ENCODE peak calls at places on chromosomes 13 and 19, in nine cellular contexts. W is fibroblast of gingiva; T is stromal cell of bone marrow; D is hippocampal formation; G is stimulated activated naive CD8-positive, alpha-beta T cell treated with anti-CD3 and anti-CD28 coated beads, Interleukin-15, Interleukin-2, amounts not matched to agents 100 U/mL and 50 U/mL, for 24 hours; Q is stimulated activated CD4-positive, alpha-beta T cell treated with anti-CD3 and anti-CD28 coated beads, Interleukin-1b, Interleukin-23, amount 100 ng/mL, for 1 hour; H is GM04504; C is BE2C; B is fibroblast of lung. E is an unnamed sample.

GRCh38 chr19:43699506-43700367 is 16.1 kb upstream of the IRGC start:
- DNase-seq in W (peak; percentile 16), T (no peak), D (no peak), G (peak; percentile 13), Q (no peak), H (no peak), C (peak; percentile 28), B (peak; percentile 52), E (peak; percentile 14)

GRCh38 chr19:1524206-1524971 is 512 bp downstream of the PLK5 start:
- DNase-seq in W (no peak), T (no peak), D (no peak), G (no peak), Q (no peak), H (no peak), C (no peak), B (no peak), E (no peak)

GRCh38 chr19:46181386-46181774 is 33.3 kb downstream of the IGFL2 start:
- DNase-seq in W (no peak), T (peak; percentile 36), D (no peak), G (peak; percentile 25), Q (no peak), H (no peak), C (no peak), B (peak; percentile 21), E (no peak)

GRCh38 chr19:2633693-2634075 is 68.8 kb downstream of the GNG7 start:
- DNase-seq in W (no peak), T (no peak), D (no peak), G (no peak), Q (no peak), H (no peak), C (no peak), B (no peak), E (no peak)

GRCh38 chr13:99985886-99986527 is 4.4 kb downstream of the ZIC2 start:
- DNase-seq in W (no peak), T (no peak), D (no peak), G (no peak), Q (no peak), H (no peak), C (no peak), B (no peak), E (no peak)

GRCh38 chr13:51221674-51222509 is at the start of gene FAM124A:
- DNase-seq in W (peak; percentile 34), T (no peak), D (peak; percentile 65), G (peak; percentile 66), Q (no peak), H (no peak), C (peak; percentile 77), B (peak; percentile 20), E (peak; percentile 28)

GRCh38 chr13:27359203-27359821 is 65.1 kb upstream of the GTF3A start:
- DNase-seq in W (peak; percentile 54), T (no peak), D (peak; percentile 55), G (peak; percentile 68), Q (peak; percentile 44), H (peak; percentile 28), C (peak; percentile 75), B (peak; percentile 79), E (peak; percentile 8)

GRCh38 chr13:29754486-29754806 is 96.0 kb downstream of the UBL3 start:
- DNase-seq in W (peak; percentile 71), T (peak; percentile 38), D (no peak), G (peak; percentile 21), Q (no peak), H (no peak), C (peak; percentile 31), B (peak; percentile 33), E (no peak)

GRCh38 chr19:8690753-8691539 is 7.6 kb downstream of the ACTL9 start:
- DNase-seq in W (no peak), T (no peak), D (no peak), G (no peak), Q (no peak), H (no peak), C (no peak), B (no peak), E (no peak)

E was measured in Kasumi-1.